ENCODE peak calls at places on chromosomes 5 and 9, in four cellular contexts. One of them, this sample, is unnamed.

GRCh38 chr5:14036514-14036913 is 92.0 kb upstream of the DNAH5 start:
- DNase-seq in activated T-helper 1 cell treated with anti-CD3 and anti-CD28 coated beads, Interleukin-2, amount 50 U/mL, for 16 hours: no peak
- DNase-seq in GM20000: no peak
- DNase-seq in anterior cingulate cortex: no peak
- DNase-seq in this sample: no peak

GRCh38 chr5:95852567-95852966 is 30.0 kb upstream of the GLRX start:
- DNase-seq in activated T-helper 1 cell treated with anti-CD3 and anti-CD28 coated beads, Interleukin-2, amount 50 U/mL, for 16 hours: no peak
- DNase-seq in GM20000: no peak
- DNase-seq in anterior cingulate cortex: no peak
- DNase-seq in this sample: no peak

GRCh38 chr5:50711280-50711679 is 44.8 kb downstream of the PARP8 start:
- DNase-seq in activated T-helper 1 cell treated with anti-CD3 and anti-CD28 coated beads, Interleukin-2, amount 50 U/mL, for 16 hours: peak
- DNase-seq in GM20000: peak
- DNase-seq in anterior cingulate cortex: no peak
- DNase-seq in this sample: peak

GRCh38 chr9:91421987-91422765 is 1.5 kb downstream of the NFIL3 start:
- DNase-seq in activated T-helper 1 cell treated with anti-CD3 and anti-CD28 coated beads, Interleukin-2, amount 50 U/mL, for 16 hours: no peak
- DNase-seq in GM20000: peak
- DNase-seq in anterior cingulate cortex: no peak
- DNase-seq in this sample: no peak

GRCh38 chr5:64742821-64743220 is 25.7 kb downstream of the SREK1IP1 start:
- DNase-seq in activated T-helper 1 cell treated with anti-CD3 and anti-CD28 coated beads, Interleukin-2, amount 50 U/mL, for 16 hours: no peak
- DNase-seq in GM20000: no peak
- DNase-seq in anterior cingulate cortex: no peak
- DNase-seq in this sample: no peak

GRCh38 chr5:107242861-107243579 is 427.7 kb downstream of the EFNA5 start:
- DNase-seq in activated T-helper 1 cell treated with anti-CD3 and anti-CD28 coated beads, Interleukin-2, amount 50 U/mL, for 16 hours: no peak
- DNase-seq in GM20000: no peak
- DNase-seq in anterior cingulate cortex: no peak
- DNase-seq in this sample: no peak

GRCh38 chr5:153402550-153402949 is 87.9 kb upstream of the GRIA1 start:
- DNase-seq in activated T-helper 1 cell treated with anti-CD3 and anti-CD28 coated beads, Interleukin-2, amount 50 U/mL, for 16 hours: no peak
- DNase-seq in GM20000: no peak
- DNase-seq in anterior cingulate cortex: no peak
- DNase-seq in this sample: no peak

GRCh38 chr5:163614787-163615186 is 109.4 kb downstream of the MAT2B start:
- DNase-seq in activated T-helper 1 cell treated with anti-CD3 and anti-CD28 coated beads, Interleukin-2, amount 50 U/mL, for 16 hours: no peak
- DNase-seq in GM20000: no peak
- DNase-seq in anterior cingulate cortex: no peak
- DNase-seq in this sample: no peak

GRCh38 chr5:79929095-79929494 is 62.0 kb downstream of the MTX3 start:
- DNase-seq in activated T-helper 1 cell treated with anti-CD3 and anti-CD28 coated beads, Interleukin-2, amount 50 U/mL, for 16 hours: no peak
- DNase-seq in GM20000: no peak
- DNase-seq in anterior cingulate cortex: no peak
- DNase-seq in this sample: no peak

GRCh38 chr5:140145818-140146522 is 20.2 kb downstream of the IGIP start:
- DNase-seq in activated T-helper 1 cell treated with anti-CD3 and anti-CD28 coated beads, Interleukin-2, amount 50 U/mL, for 16 hours: peak
- DNase-seq in GM20000: peak
- DNase-seq in anterior cingulate cortex: peak
- DNase-seq in this sample: peak

GRCh38 chr5:72673623-72674022 is 142.8 kb upstream of the TNPO1 start:
- DNase-seq in activated T-helper 1 cell treated with anti-CD3 and anti-CD28 coated beads, Interleukin-2, amount 50 U/mL, for 16 hours: no peak
- DNase-seq in GM20000: no peak
- DNase-seq in anterior cingulate cortex: no peak
- DNase-seq in this sample: no peak

GRCh38 chr5:34495178-34495577 is 160.9 kb upstream of the RAI14 start:
- DNase-seq in activated T-helper 1 cell treated with anti-CD3 and anti-CD28 coated beads, Interleukin-2, amount 50 U/mL, for 16 hours: no peak
- DNase-seq in GM20000: no peak
- DNase-seq in anterior cingulate cortex: no peak
- DNase-seq in this sample: no peak

GRCh38 chr5:10594591-10595210 is 30.8 kb downstream of the ANKRD33B start:
- DNase-seq in activated T-helper 1 cell treated with anti-CD3 and anti-CD28 coated beads, Interleukin-2, amount 50 U/mL, for 16 hours: no peak
- DNase-seq in GM20000: no peak
- DNase-seq in anterior cingulate cortex: no peak
- DNase-seq in this sample: no peak

GRCh38 chr5:62395210-62395950 is 8.3 kb downstream of the DIMT1 start:
- DNase-seq in activated T-helper 1 cell treated with anti-CD3 and anti-CD28 coated beads, Interleukin-2, amount 50 U/mL, for 16 hours: no peak
- DNase-seq in GM20000: no peak
- DNase-seq in anterior cingulate cortex: no peak
- DNase-seq in this sample: no peak

GRCh38 chr9:72173080-72173479 is 23.8 kb downstream of the GDA start:
- DNase-seq in activated T-helper 1 cell treated with anti-CD3 and anti-CD28 coated beads, Interleukin-2, amount 50 U/mL, for 16 hours: no peak
- DNase-seq in GM20000: no peak
- DNase-seq in anterior cingulate cortex: no peak
- DNase-seq in this sample: no peak

GRCh38 chr5:179553875-179554274 is 3.5 kb downstream of the RUFY1 start:
- DNase-seq in activated T-helper 1 cell treated with anti-CD3 and anti-CD28 coated beads, Interleukin-2, amount 50 U/mL, for 16 hours: no peak
- DNase-seq in GM20000: no peak
- DNase-seq in anterior cingulate cortex: no peak
- DNase-seq in this sample: no peak

GRCh38 chr9:104885818-104886709 is 41.9 kb downstream of the ABCA1 start:
- DNase-seq in activated T-helper 1 cell treated with anti-CD3 and anti-CD28 coated beads, Interleukin-2, amount 50 U/mL, for 16 hours: no peak
- DNase-seq in GM20000: no peak
- DNase-seq in anterior cingulate cortex: no peak
- DNase-seq in this sample: no peak

GRCh38 chr9:79812507-79813261 is 240.9 kb downstream of the TLE4 start:
- DNase-seq in activated T-helper 1 cell treated with anti-CD3 and anti-CD28 coated beads, Interleukin-2, amount 50 U/mL, for 16 hours: no peak
- DNase-seq in GM20000: peak
- DNase-seq in anterior cingulate cortex: no peak
- DNase-seq in this sample: no peak

GRCh38 chr5:115432691-115433090 is 111.9 kb downstream of the FEM1C start:
- DNase-seq in activated T-helper 1 cell treated with anti-CD3 and anti-CD28 coated beads, Interleukin-2, amount 50 U/mL, for 16 hours: no peak
- DNase-seq in GM20000: no peak
- DNase-seq in anterior cingulate cortex: no peak
- DNase-seq in this sample: no peak

GRCh38 chr5:109739741-109740140 is 50.0 kb downstream of the MAN2A1 start:
- DNase-seq in activated T-helper 1 cell treated with anti-CD3 and anti-CD28 coated beads, Interleukin-2, amount 50 U/mL, for 16 hours: no peak
- DNase-seq in GM20000: no peak
- DNase-seq in anterior cingulate cortex: no peak
- DNase-seq in this sample: no peak

GRCh38 chr5:169347786-169348185 is 46.8 kb upstream of the SLIT3 start:
- DNase-seq in activated T-helper 1 cell treated with anti-CD3 and anti-CD28 coated beads, Interleukin-2, amount 50 U/mL, for 16 hours: no peak
- DNase-seq in GM20000: no peak
- DNase-seq in anterior cingulate cortex: no peak
- DNase-seq in this sample: no peak

GRCh38 chr5:144325532-144325931 is 154.9 kb downstream of the KCTD16 start:
- DNase-seq in activated T-helper 1 cell treated with anti-CD3 and anti-CD28 coated beads, Interleukin-2, amount 50 U/mL, for 16 hours: no peak
- DNase-seq in GM20000: no peak
- DNase-seq in anterior cingulate cortex: no peak
- DNase-seq in this sample: no peak

GRCh38 chr9:129432255-129432654 is 188.6 kb downstream of the C9orf50 start:
- DNase-seq in activated T-helper 1 cell treated with anti-CD3 and anti-CD28 coated beads, Interleukin-2, amount 50 U/mL, for 16 hours: no peak
- DNase-seq in GM20000: no peak
- DNase-seq in anterior cingulate cortex: no peak
- DNase-seq in this sample: no peak

GRCh38 chr9:76354221-76354620 is 40.0 kb downstream of the RFK start:
- DNase-seq in activated T-helper 1 cell treated with anti-CD3 and anti-CD28 coated beads, Interleukin-2, amount 50 U/mL, for 16 hours: no peak
- DNase-seq in GM20000: no peak
- DNase-seq in anterior cingulate cortex: no peak
- DNase-seq in this sample: no peak

GRCh38 chr9:34625087-34625486 is 3.8 kb downstream of the ARID3C start:
- DNase-seq in activated T-helper 1 cell treated with anti-CD3 and anti-CD28 coated beads, Interleukin-2, amount 50 U/mL, for 16 hours: no peak
- DNase-seq in GM20000: no peak
- DNase-seq in anterior cingulate cortex: no peak
- DNase-seq in this sample: no peak

GRCh38 chr5:1292846-1293415 is 1.9 kb downstream of the TERT start:
- DNase-seq in activated T-helper 1 cell treated with anti-CD3 and anti-CD28 coated beads, Interleukin-2, amount 50 U/mL, for 16 hours: no peak
- DNase-seq in GM20000: no peak
- DNase-seq in anterior cingulate cortex: no peak
- DNase-seq in this sample: no peak

GRCh38 chr9:16125637-16126036 is 572.8 kb downstream of the CCDC171 start:
- DNase-seq in activated T-helper 1 cell treated with anti-CD3 and anti-CD28 coated beads, Interleukin-2, amount 50 U/mL, for 16 hours: no peak
- DNase-seq in GM20000: no peak
- DNase-seq in anterior cingulate cortex: no peak
- DNase-seq in this sample: no peak

GRCh38 chr5:31449175-31449574 is 82.7 kb downstream of the DROSHA start:
- DNase-seq in activated T-helper 1 cell treated with anti-CD3 and anti-CD28 coated beads, Interleukin-2, amount 50 U/mL, for 16 hours: no peak
- DNase-seq in GM20000: no peak
- DNase-seq in anterior cingulate cortex: no peak
- DNase-seq in this sample: no peak

GRCh38 chr5:135883441-135883840 is 12.2 kb downstream of the IL9 start:
- DNase-seq in activated T-helper 1 cell treated with anti-CD3 and anti-CD28 coated beads, Interleukin-2, amount 50 U/mL, for 16 hours: no peak
- DNase-seq in GM20000: peak
- DNase-seq in anterior cingulate cortex: no peak
- DNase-seq in this sample: no peak